ENCODE peak calls at places on chromosomes 5 and 9, in six cellular contexts. P, U, F, J, C and Q are unnamed samples.

GRCh38 chr5:32233696-32234447 is 59.8 kb upstream of the GOLPH3 start:
- DNase-seq in J (no peak), F (peak; percentile 67), U (no peak), C (no peak), P (peak; percentile 68), Q (no peak)

GRCh38 chr5:1415059-1415425 is 30.2 kb downstream of the SLC6A3 start:
- DNase-seq in J (no peak), F (no peak), C (no peak), U (no peak), P (no peak), Q (no peak)

GRCh38 chr9:136644343-136644592 is 18.4 kb upstream of the EGFL7 start:
- DNase-seq in F (peak; percentile 73), U (no peak), P (peak; percentile 71), C (no peak), J (no peak), Q (no peak)

GRCh38 chr5:103060414-103060954 is 59.5 kb downstream of the GIN1 start:
- DNase-seq in U (no peak), C (no peak), J (no peak), P (no peak), F (no peak), Q (no peak)

GRCh38 chr9:116327702-116328440 is 174.3 kb downstream of the PAPPA start:
- DNase-seq in P (no peak), U (no peak), J (no peak), F (peak; percentile 56), C (peak; percentile 50), Q (no peak)

GRCh38 chr5:141747646-141748229 is 65.7 kb upstream of the ARAP3 start:
- DNase-seq in P (no peak), F (no peak), J (no peak), C (no peak), U (no peak), Q (no peak)

GRCh38 chr5:180098991-180099732 is 27.6 kb upstream of the RNF130 start:
- DNase-seq in F (no peak), P (no peak), U (no peak), J (no peak), C (no peak), Q (no peak)

GRCh38 chr5:91183743-91184142 is 199.4 kb downstream of the ARRDC3 start:
- DNase-seq in F (no peak), U (no peak), P (no peak), J (no peak), C (no peak), Q (no peak)

GRCh38 chr5:67206381-67207328 is 10.1 kb upstream of the CD180 start:
- DNase-seq in F (peak; percentile 15), U (peak; percentile 95), C (no peak), J (no peak), P (peak; percentile 84), Q (peak; percentile 60)

GRCh38 chr5:135333737-135334515 is 65.1 kb downstream of the MACROH2A1 start:
- DNase-seq in P (no peak), F (no peak), J (no peak), C (no peak), U (no peak), Q (no peak)

GRCh38 chr9:108209132-108209700 is 646.6 kb downstream of the ACTL7B start:
- DNase-seq in J (no peak), F (no peak), U (no peak), P (no peak), C (no peak), Q (no peak)

GRCh38 chr5:50886657-50887056 is 220.2 kb downstream of the PARP8 start:
- DNase-seq in P (no peak), U (no peak), J (no peak), F (no peak), C (no peak), Q (no peak)

GRCh38 chr9:128116104-128117083 is 11.1 kb downstream of the PTGES2 start:
- DNase-seq in U (no peak), F (no peak), P (no peak), C (no peak), J (no peak), Q (no peak)

GRCh38 chr5:1106385-1107166 is 5.3 kb downstream of the SLC12A7 start:
- DNase-seq in P (no peak), J (no peak), F (no peak), C (no peak), U (no peak), Q (no peak)

GRCh38 chr9:78130004-78130403 is 98.4 kb upstream of the GNAQ start:
- DNase-seq in J (no peak), C (no peak), P (peak; percentile 67), U (no peak), F (peak; percentile 63), Q (no peak)